ENCODE peak calls at places on chromosomes 5 and 9, in five cellular contexts. F is GM12878, M is mammary epithelial cell, K is H9, U is PC-3. L is an unnamed sample.

GRCh38 chr5:124395287-124395686 is 351.2 kb downstream of the ZNF608 start:
- DNase-seq in F (no peak), M (no peak), K (no peak), U (no peak), L (no peak)

GRCh38 chr5:170293273-170293672 is 4.3 kb downstream of the LCP2 start:
- DNase-seq in F (peak; percentile 87), M (no peak), K (peak; percentile 36), U (no peak), L (no peak)

GRCh38 chr5:102901821-102902448 is 146.8 kb downstream of the PAM start:
- DNase-seq in F (no peak), M (peak; percentile 69), K (no peak), U (peak; percentile 64), L (no peak)

GRCh38 chr5:123223906-123224305 is 134.9 kb downstream of the PRDM6 start:
- DNase-seq in F (no peak), M (no peak), K (no peak), U (no peak), L (no peak)

GRCh38 chr9:124371183-124371582 is 44.1 kb downstream of the PSMB7 start:
- DNase-seq in F (no peak), M (peak; percentile 54), K (no peak), U (no peak), L (no peak)

GRCh38 chr5:151492729-151493128 is 45.3 kb downstream of the SLC36A1 start:
- DNase-seq in F (no peak), M (peak; percentile 76), K (no peak), U (peak; percentile 60), L (no peak)

GRCh38 chr9:126150411-126151030 is 176.1 kb upstream of the MVB12B start:
- DNase-seq in F (no peak), M (no peak), K (peak; percentile 18), U (no peak), L (no peak)

GRCh38 chr5:57509501-57510260 is 27.1 kb upstream of the ACTBL2 start:
- DNase-seq in F (no peak), M (no peak), K (no peak), U (no peak), L (no peak)

GRCh38 chr5:37816331-37816730 is 23.5 kb downstream of the GDNF start:
- DNase-seq in F (no peak), M (peak; percentile 51), K (no peak), U (no peak), L (no peak)

GRCh38 chr9:3825724-3826123 is 299.9 kb upstream of the RFX3 start:
- DNase-seq in F (no peak), M (no peak), K (peak; percentile 33), U (no peak), L (no peak)
- TF ChIP-seq CTCF in F (no peak), M (no peak), K (no peak), U (no peak), L (no peak)

DNA sequence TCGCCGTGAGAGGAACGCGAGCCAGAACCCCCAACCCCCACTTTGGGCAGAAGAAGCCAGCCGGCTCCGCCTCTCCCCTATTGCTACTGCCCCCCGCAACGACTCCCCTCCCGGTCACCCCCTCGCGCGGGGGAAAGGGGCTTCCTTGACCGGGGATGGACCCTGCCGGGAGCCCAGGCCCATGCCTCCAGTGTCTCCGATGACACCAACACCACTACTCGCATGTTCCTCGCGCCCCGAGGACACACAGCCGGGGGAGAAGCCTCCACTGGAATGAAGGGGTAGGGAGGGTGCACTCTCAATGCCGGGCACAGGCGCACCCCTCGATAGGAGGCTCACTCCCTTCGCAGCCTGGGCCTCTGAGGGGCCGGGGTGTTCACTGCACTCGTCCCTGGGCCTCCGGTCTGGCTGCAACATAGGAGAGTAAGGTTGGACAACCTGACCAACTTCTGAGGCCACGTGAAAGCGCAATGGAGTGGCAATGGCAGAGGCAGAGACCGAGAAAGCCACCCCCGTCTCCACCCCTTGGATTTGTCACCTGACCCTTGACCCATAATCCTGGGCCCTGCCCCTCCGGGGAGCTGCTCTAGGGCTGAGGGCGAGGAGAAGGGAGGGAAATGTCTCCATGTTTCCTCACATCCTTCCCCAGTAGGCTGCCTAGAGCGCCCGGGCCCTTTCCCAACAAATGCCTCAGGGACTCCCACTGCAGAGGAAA is 1.0 kb upstream of the CNTFR start:
- DNase-seq in F (no peak), M (no peak), K (peak; percentile 60), U (no peak), L (peak; percentile 77)
- H3K9ac ChIP-seq in F (no peak overlapping the region), M (no peak overlapping the region), K (no peak overlapping the region), U (no peak overlapping the region), L (no peak overlapping the region)

DNA sequence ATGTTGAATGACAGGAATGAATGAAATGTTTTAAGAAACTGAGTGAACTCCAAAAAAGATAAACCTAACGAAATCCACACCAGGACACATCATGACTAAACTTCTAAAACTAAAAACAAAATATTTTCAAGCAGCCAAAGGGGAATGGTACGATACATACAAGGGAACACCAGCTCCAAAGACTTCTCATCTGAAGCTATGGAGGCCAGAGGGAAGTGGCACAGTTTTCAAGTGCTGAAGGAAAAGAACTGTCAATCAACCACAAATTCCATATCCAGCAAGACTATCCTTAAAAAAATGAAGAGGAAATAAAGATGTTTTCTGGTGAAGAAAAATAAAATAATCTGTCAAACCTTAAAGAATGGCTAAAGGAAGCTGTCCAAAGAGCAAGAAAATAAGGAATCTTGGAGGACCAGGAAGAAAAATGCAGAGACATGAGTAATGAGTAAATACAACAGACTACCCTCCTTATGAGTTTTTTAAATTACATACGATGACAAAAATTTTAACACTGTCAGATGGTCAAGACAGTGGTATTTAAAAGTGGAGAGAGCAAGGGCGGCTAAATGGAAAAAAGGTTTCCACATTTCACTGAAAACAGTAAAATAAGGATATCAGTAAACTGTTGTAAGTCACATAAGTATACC is 12.0 kb downstream of the CAMSAP1 start:
- DNase-seq in F (no peak), M (no peak), K (no peak), U (no peak), L (no peak)
- H3K4me1 ChIP-seq in F (peaks cover 3% of the 10 kb centered on the region), M (peaks cover 16% of the 10 kb centered on the region), K (peaks cover 3% of the 10 kb centered on the region), U (no peaks in the 10 kb centered on the region), L (no peaks in the 10 kb centered on the region)

GRCh38 chr5:114393159-114393558 is 31.3 kb downstream of the KCNN2 start:
- DNase-seq in F (no peak), M (no peak), K (no peak), U (no peak), L (no peak)
- TF ChIP-seq CTCF in F (no peak), M (no peak), K (no peak), U (no peak), L (no peak)